ENCODE peak calls at places on chromosomes 3 and 15, in eight cellular contexts. One of them, this sample, is unnamed. For H3K9me3, the result is how much of the 10 kb centered on the place peaks cover.

GRCh38 chr3:72299321-72299802 is 514.4 kb upstream of the PROK2 start:
- DNase-seq in H9: no peak
- DNase-seq in A549: no peak
- DNase-seq in mucosa of descending colon: no peak
- DNase-seq in thoracic aorta: no peak
- DNase-seq in upper lobe of left lung: no peak
- DNase-seq in tibial artery: no peak
- DNase-seq in pancreas: no peak
- DNase-seq in this sample: no peak

GRCh38 chr3:140635276-140635675 is 42.6 kb upstream of the TRIM42 start:
- DNase-seq in H9: no peak
- DNase-seq in A549: no peak
- DNase-seq in mucosa of descending colon: no peak
- DNase-seq in thoracic aorta: no peak
- DNase-seq in upper lobe of left lung: no peak
- DNase-seq in tibial artery: no peak
- DNase-seq in pancreas: no peak
- DNase-seq in this sample: no peak

GRCh38 chr3:88628901-88629300 is 478.5 kb upstream of the EPHA3 start:
- DNase-seq in H9: no peak
- DNase-seq in A549: no peak
- DNase-seq in mucosa of descending colon: no peak
- DNase-seq in thoracic aorta: no peak
- DNase-seq in upper lobe of left lung: no peak
- DNase-seq in tibial artery: no peak
- DNase-seq in pancreas: no peak
- DNase-seq in this sample: no peak

GRCh38 chr3:52774901-52775864 is 2.2 kb upstream of the ITIH1 start:
- DNase-seq in H9: no peak
- DNase-seq in A549: no peak
- DNase-seq in mucosa of descending colon: peak
- DNase-seq in thoracic aorta: no peak
- DNase-seq in upper lobe of left lung: no peak
- DNase-seq in tibial artery: peak
- DNase-seq in pancreas: peak
- DNase-seq in this sample: peak

GRCh38 chr3:142608615-142609014 is 12.4 kb downstream of the PLS1 start:
- DNase-seq in H9: no peak
- DNase-seq in A549: no peak
- DNase-seq in mucosa of descending colon: no peak
- DNase-seq in thoracic aorta: no peak
- DNase-seq in upper lobe of left lung: no peak
- DNase-seq in tibial artery: no peak
- DNase-seq in pancreas: no peak
- DNase-seq in this sample: no peak

GRCh38 chr3:8755564-8756237 is 13.7 kb downstream of the OXTR start:
- DNase-seq in H9: no peak
- DNase-seq in A549: peak
- DNase-seq in mucosa of descending colon: no peak
- DNase-seq in thoracic aorta: no peak
- DNase-seq in upper lobe of left lung: no peak
- DNase-seq in tibial artery: peak
- DNase-seq in pancreas: no peak
- DNase-seq in this sample: no peak

GRCh38 chr15:92667291-92667904 is 11.8 kb upstream of the FAM174B start:
- DNase-seq in H9: no peak
- DNase-seq in A549: peak
- DNase-seq in mucosa of descending colon: peak
- DNase-seq in thoracic aorta: no peak
- DNase-seq in upper lobe of left lung: no peak
- DNase-seq in tibial artery: no peak
- DNase-seq in pancreas: no peak
- DNase-seq in this sample: no peak

GRCh38 chr3:152175576-152175883 is 93.2 kb upstream of the MBNL1 start:
- DNase-seq in H9: no peak
- DNase-seq in A549: no peak
- DNase-seq in mucosa of descending colon: no peak
- DNase-seq in thoracic aorta: no peak
- DNase-seq in upper lobe of left lung: no peak
- DNase-seq in tibial artery: no peak
- DNase-seq in pancreas: no peak
- DNase-seq in this sample: no peak

GRCh38 chr15:35737521-35737920 is 191.6 kb upstream of the DPH6 start:
- DNase-seq in H9: no peak
- DNase-seq in A549: no peak
- DNase-seq in mucosa of descending colon: no peak
- DNase-seq in thoracic aorta: no peak
- DNase-seq in upper lobe of left lung: no peak
- DNase-seq in tibial artery: no peak
- DNase-seq in pancreas: no peak
- DNase-seq in this sample: no peak

GRCh38 chr3:107367353-107367752 is 9.9 kb upstream of the CCDC54 start:
- DNase-seq in H9: no peak
- DNase-seq in A549: peak
- DNase-seq in mucosa of descending colon: no peak
- DNase-seq in thoracic aorta: no peak
- DNase-seq in upper lobe of left lung: no peak
- DNase-seq in tibial artery: no peak
- DNase-seq in pancreas: no peak
- DNase-seq in this sample: no peak

GRCh38 chr15:70956196-70956595 is 63.6 kb downstream of the LRRC49 start:
- DNase-seq in H9: no peak
- DNase-seq in A549: no peak
- DNase-seq in mucosa of descending colon: no peak
- DNase-seq in thoracic aorta: no peak
- DNase-seq in upper lobe of left lung: no peak
- DNase-seq in tibial artery: no peak
- DNase-seq in pancreas: no peak
- DNase-seq in this sample: no peak

GRCh38 chr15:36903922-36904479 is 196.3 kb downstream of the MEIS2 start:
- DNase-seq in H9: no peak
- DNase-seq in A549: no peak
- DNase-seq in mucosa of descending colon: peak
- DNase-seq in thoracic aorta: no peak
- DNase-seq in upper lobe of left lung: no peak
- DNase-seq in tibial artery: no peak
- DNase-seq in pancreas: peak
- DNase-seq in this sample: no peak

GRCh38 chr3:23055733-23056376 is 147.3 kb upstream of the UBE2E2 start:
- DNase-seq in H9: no peak
- DNase-seq in A549: no peak
- DNase-seq in mucosa of descending colon: no peak
- DNase-seq in thoracic aorta: no peak
- DNase-seq in upper lobe of left lung: no peak
- DNase-seq in tibial artery: no peak
- DNase-seq in pancreas: no peak
- DNase-seq in this sample: no peak

GRCh38 chr3:36648241-36649034 is 115.9 kb downstream of the DCLK3 start:
- DNase-seq in H9: no peak
- DNase-seq in A549: peak
- DNase-seq in mucosa of descending colon: no peak
- DNase-seq in thoracic aorta: no peak
- DNase-seq in upper lobe of left lung: no peak
- DNase-seq in tibial artery: no peak
- DNase-seq in pancreas: no peak
- DNase-seq in this sample: no peak

GRCh38 chr15:99485153-99485947 is 80.4 kb upstream of the MEF2A start:
- DNase-seq in H9: no peak
- DNase-seq in A549: no peak
- DNase-seq in mucosa of descending colon: no peak
- DNase-seq in thoracic aorta: no peak
- DNase-seq in upper lobe of left lung: no peak
- DNase-seq in tibial artery: peak
- DNase-seq in pancreas: no peak
- DNase-seq in this sample: no peak

GRCh38 chr3:124663690-124664089 is 66.6 kb upstream of the UMPS start:
- DNase-seq in H9: no peak
- DNase-seq in A549: peak
- DNase-seq in mucosa of descending colon: no peak
- DNase-seq in thoracic aorta: no peak
- DNase-seq in upper lobe of left lung: no peak
- DNase-seq in tibial artery: no peak
- DNase-seq in pancreas: no peak
- DNase-seq in this sample: no peak

GRCh38 chr3:124669470-124669869 is 60.8 kb upstream of the UMPS start:
- DNase-seq in H9: no peak
- DNase-seq in A549: peak
- DNase-seq in mucosa of descending colon: no peak
- DNase-seq in thoracic aorta: no peak
- DNase-seq in upper lobe of left lung: no peak
- DNase-seq in tibial artery: no peak
- DNase-seq in pancreas: no peak
- DNase-seq in this sample: no peak

GRCh38 chr3:124660606-124661005 is 69.6 kb upstream of the UMPS start:
- DNase-seq in H9: no peak
- DNase-seq in A549: no peak
- DNase-seq in mucosa of descending colon: no peak
- DNase-seq in thoracic aorta: no peak
- DNase-seq in upper lobe of left lung: no peak
- DNase-seq in tibial artery: no peak
- DNase-seq in pancreas: no peak
- DNase-seq in this sample: no peak

GRCh38 chr3:124666067-124666466 is 64.2 kb upstream of the UMPS start:
- DNase-seq in H9: no peak
- DNase-seq in A549: no peak
- DNase-seq in mucosa of descending colon: no peak
- DNase-seq in thoracic aorta: no peak
- DNase-seq in upper lobe of left lung: no peak
- DNase-seq in tibial artery: no peak
- DNase-seq in pancreas: no peak
- DNase-seq in this sample: no peak

DNA sequence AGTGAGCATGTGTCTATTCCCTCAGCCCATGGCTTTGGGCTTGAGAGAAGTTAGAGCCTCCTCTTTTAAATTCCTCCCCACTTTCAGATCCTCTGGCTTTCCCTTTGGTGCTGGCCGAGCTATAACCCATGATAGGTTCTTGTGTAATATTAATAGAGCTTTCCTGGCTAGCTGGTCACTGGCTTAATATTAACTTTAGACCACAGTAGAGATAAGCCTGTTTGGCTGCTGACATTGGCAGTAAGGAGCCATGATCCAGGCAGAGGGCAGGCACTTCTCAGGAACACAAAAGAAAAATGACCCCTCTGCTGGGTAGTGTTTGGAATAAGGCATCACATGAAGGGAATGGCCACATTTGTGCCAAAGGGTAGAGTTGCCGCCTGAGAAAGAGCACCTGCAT is 65.4 kb upstream of the UMPS start:
- DNase-seq in H9: no peak
- DNase-seq in A549: no peak
- DNase-seq in mucosa of descending colon: no peak
- DNase-seq in thoracic aorta: no peak
- DNase-seq in upper lobe of left lung: no peak
- DNase-seq in tibial artery: no peak
- DNase-seq in pancreas: peak
- DNase-seq in this sample: no peak
- TF ChIP-seq CTCF in H9: no peak
- TF ChIP-seq CTCF in A549: no peak
- TF ChIP-seq CTCF in mucosa of descending colon: no peak
- TF ChIP-seq CTCF in thoracic aorta: no peak
- TF ChIP-seq CTCF in upper lobe of left lung: no peak
- TF ChIP-seq CTCF in tibial artery: no peak
- TF ChIP-seq CTCF in pancreas: no peak
- TF ChIP-seq CTCF in this sample: no peak

GRCh38 chr15:87711011-87711410 is 545.5 kb downstream of the NTRK3 start:
- DNase-seq in H9: no peak
- DNase-seq in A549: no peak
- DNase-seq in mucosa of descending colon: no peak
- DNase-seq in thoracic aorta: no peak
- DNase-seq in upper lobe of left lung: no peak
- DNase-seq in tibial artery: no peak
- DNase-seq in pancreas: no peak
- DNase-seq in this sample: no peak
- H3K9me3 ChIP-seq in H9: under half
- H3K9me3 ChIP-seq in A549: under half
- H3K9me3 ChIP-seq in mucosa of descending colon: under half
- H3K9me3 ChIP-seq in thoracic aorta: under half
- H3K9me3 ChIP-seq in upper lobe of left lung: under half
- H3K9me3 ChIP-seq in tibial artery: under half
- H3K9me3 ChIP-seq in pancreas: under half
- H3K9me3 ChIP-seq in this sample: under half

GRCh38 chr3:13883681-13884080 is 3.8 kb upstream of the WNT7A start:
- DNase-seq in H9: no peak
- DNase-seq in A549: no peak
- DNase-seq in mucosa of descending colon: no peak
- DNase-seq in thoracic aorta: no peak
- DNase-seq in upper lobe of left lung: no peak
- DNase-seq in tibial artery: no peak
- DNase-seq in pancreas: no peak
- DNase-seq in this sample: no peak

GRCh38 chr3:13884851-13885703 is 5.2 kb upstream of the WNT7A start:
- DNase-seq in H9: peak
- DNase-seq in A549: peak
- DNase-seq in mucosa of descending colon: peak
- DNase-seq in thoracic aorta: no peak
- DNase-seq in upper lobe of left lung: no peak
- DNase-seq in tibial artery: no peak
- DNase-seq in pancreas: peak
- DNase-seq in this sample: no peak

GRCh38 chr3:13886593-13887129 is 6.8 kb upstream of the WNT7A start:
- DNase-seq in H9: no peak
- DNase-seq in A549: no peak
- DNase-seq in mucosa of descending colon: no peak
- DNase-seq in thoracic aorta: no peak
- DNase-seq in upper lobe of left lung: no peak
- DNase-seq in tibial artery: peak
- DNase-seq in pancreas: peak
- DNase-seq in this sample: no peak

GRCh38 chr3:13887746-13888300 is 8.0 kb upstream of the WNT7A start:
- DNase-seq in H9: no peak
- DNase-seq in A549: no peak
- DNase-seq in mucosa of descending colon: no peak
- DNase-seq in thoracic aorta: no peak
- DNase-seq in upper lobe of left lung: no peak
- DNase-seq in tibial artery: no peak
- DNase-seq in pancreas: no peak
- DNase-seq in this sample: no peak

DNA sequence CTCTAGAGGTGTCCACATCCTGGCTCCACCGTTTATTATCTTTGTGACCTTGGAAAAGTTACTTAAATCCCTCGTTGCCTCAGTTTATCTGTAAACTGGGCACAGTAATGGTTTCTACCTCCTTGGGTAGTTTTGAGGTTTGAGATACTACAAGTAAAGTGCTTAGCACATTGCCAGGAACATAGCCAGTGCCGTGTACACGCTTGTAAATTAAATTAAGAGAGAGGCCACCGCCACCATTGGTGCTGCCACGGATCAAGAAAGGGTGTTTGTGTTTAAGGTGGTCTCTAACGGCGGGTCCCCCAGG is 5.8 kb upstream of the WNT7A start:
- DNase-seq in H9: no peak
- DNase-seq in A549: no peak
- DNase-seq in mucosa of descending colon: no peak
- DNase-seq in thoracic aorta: no peak
- DNase-seq in upper lobe of left lung: no peak
- DNase-seq in tibial artery: no peak
- DNase-seq in pancreas: peak
- DNase-seq in this sample: no peak
- TF ChIP-seq CTCF in H9: no peak
- TF ChIP-seq CTCF in A549: no peak
- TF ChIP-seq CTCF in mucosa of descending colon: no peak
- TF ChIP-seq CTCF in thoracic aorta: peak
- TF ChIP-seq CTCF in upper lobe of left lung: no peak
- TF ChIP-seq CTCF in tibial artery: no peak
- TF ChIP-seq CTCF in pancreas: no peak
- TF ChIP-seq CTCF in this sample: no peak

GRCh38 chr3:44661189-44661588 is 12.7 kb downstream of the ZNF35 start:
- DNase-seq in H9: no peak
- DNase-seq in A549: no peak
- DNase-seq in mucosa of descending colon: no peak
- DNase-seq in thoracic aorta: no peak
- DNase-seq in upper lobe of left lung: no peak
- DNase-seq in tibial artery: no peak
- DNase-seq in pancreas: no peak
- DNase-seq in this sample: no peak
- H3K9me3 ChIP-seq in H9: under half
- H3K9me3 ChIP-seq in A549: half or more
- H3K9me3 ChIP-seq in mucosa of descending colon: under half
- H3K9me3 ChIP-seq in thoracic aorta: under half
- H3K9me3 ChIP-seq in upper lobe of left lung: under half
- H3K9me3 ChIP-seq in tibial artery: half or more
- H3K9me3 ChIP-seq in pancreas: under half
- H3K9me3 ChIP-seq in this sample: half or more

This sample was measured in lower lobe of right lung.